ENCODE peak calls at places on chromosomes 1 and 21, in five cellular contexts. X is hepatocyte, G is ovary, W is progenitor cell of endocrine pancreas, O is kidney. V is an unnamed sample.

GRCh38 chr1:181310560-181310959 is 172.8 kb upstream of the CACNA1E start:
- DNase-seq in W (no peak), O (no peak), X (no peak), G (no peak), V (no peak)

GRCh38 chr1:92790867-92791266 is 6.0 kb upstream of the EVI5 start:
- DNase-seq in X (no peak), G (no peak), O (no peak), W (no peak), V (no peak)

GRCh38 chr1:203378529-203379271 is 27.8 kb upstream of the FMOD start:
- DNase-seq in O (no peak), W (no peak), G (peak), X (peak), V (no peak)

GRCh38 chr1:236066828-236067386 is 2.0 kb upstream of the NID1 start:
- DNase-seq in X (no peak), W (no peak), O (no peak), G (no peak), V (no peak)

GRCh38 chr1:1150100-1150499 is 23.6 kb upstream of the TTLL10 start:
- DNase-seq in X (peak), G (no peak), O (no peak), W (no peak), V (no peak)

GRCh38 chr1:239274242-239274830 is 112.0 kb upstream of the CHRM3 start:
- DNase-seq in X (no peak), G (no peak), W (no peak), O (no peak), V (no peak)

GRCh38 chr1:180680558-180681144 is 48.8 kb downstream of the XPR1 start:
- DNase-seq in O (no peak), W (no peak), X (no peak), G (no peak), V (no peak)

GRCh38 chr1:26197301-26197700 is 6.9 kb downstream of the CATSPER4 start:
- DNase-seq in X (no peak), G (no peak), W (no peak), O (no peak), V (no peak)

GRCh38 chr1:39625462-39626273 is 13.8 kb downstream of the HEYL start:
- DNase-seq in W (no peak), O (peak), X (peak), G (peak), V (peak)

GRCh38 chr1:46969014-46969619 is 27.8 kb upstream of the CYP4A11 start:
- DNase-seq in W (no peak), O (no peak), X (no peak), G (no peak), V (no peak)
- TF ChIP-seq CTCF in W (peak), O (peak), X (no peak), G (no peak), V (peak)

GRCh38 chr1:154747380-154747779 is 122.7 kb downstream of the KCNN3 start:
- DNase-seq in W (no peak), O (no peak), G (no peak), X (no peak), V (no peak)

GRCh38 chr1:154750681-154751665 is 119.1 kb downstream of the KCNN3 start:
- DNase-seq in X (no peak), W (no peak), G (no peak), O (no peak), V (peak)

GRCh38 chr1:154746620-154747299 is 123.3 kb downstream of the KCNN3 start:
- DNase-seq in W (no peak), G (no peak), O (no peak), X (no peak), V (no peak)

GRCh38 chr1:154747841-154748766 is 122.0 kb downstream of the KCNN3 start:
- DNase-seq in G (no peak), X (peak), O (no peak), W (no peak), V (peak)

DNA sequence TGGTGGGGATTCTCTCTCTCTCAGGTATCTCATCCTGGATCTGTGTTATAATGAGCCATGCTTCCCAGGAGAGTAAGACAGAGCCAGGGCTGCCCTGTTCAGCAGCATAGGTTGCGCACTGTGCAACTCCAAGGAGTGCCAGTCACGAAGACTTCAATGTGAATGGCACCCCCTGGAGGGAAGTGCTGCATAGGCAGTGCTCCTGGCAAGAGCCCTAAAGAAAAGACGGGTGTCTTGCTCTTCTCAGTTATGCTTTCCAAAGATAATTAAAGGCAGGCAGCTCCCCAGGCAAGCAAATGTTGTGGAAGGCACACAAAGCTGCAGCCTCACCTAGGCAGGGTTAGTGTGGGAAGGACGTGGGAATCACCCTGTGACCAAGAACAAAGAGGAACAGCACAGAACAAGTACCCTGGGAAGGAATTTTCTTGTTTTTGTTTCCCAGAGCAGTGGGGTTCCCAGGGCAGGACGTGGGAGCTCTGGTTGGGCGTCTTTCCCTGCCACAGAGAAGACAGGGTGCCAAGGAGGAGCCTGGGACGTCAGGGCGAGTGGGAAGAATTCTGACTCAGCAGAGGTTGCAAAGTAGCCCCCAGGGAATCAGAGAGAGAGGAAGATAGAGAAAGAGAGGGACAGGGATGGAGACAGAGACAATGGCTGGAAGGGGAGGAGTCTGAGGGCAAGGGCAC is 120.9 kb downstream of the KCNN3 start:
- DNase-seq in X (no peak), G (no peak), O (no peak), W (no peak), V (no peak)
- TF ChIP-seq CTCF in X (no peak), G (no peak), O (no peak), W (peak), V (no peak)

GRCh38 chr1:197481101-197481500 is 213.0 kb downstream of the CRB1 start:
- DNase-seq in X (no peak), G (no peak), O (no peak), W (no peak), V (no peak)

GRCh38 chr1:197486948-197487347 is 218.9 kb downstream of the CRB1 start:
- DNase-seq in W (no peak), O (no peak), X (peak), G (no peak), V (no peak)

GRCh38 chr1:197485790-197486189 is 217.7 kb downstream of the CRB1 start:
- DNase-seq in W (no peak), G (no peak), X (peak), O (no peak), V (no peak)
- TF ChIP-seq CTCF in W (no peak), G (no peak), X (no peak), O (no peak), V (no peak)

DNA sequence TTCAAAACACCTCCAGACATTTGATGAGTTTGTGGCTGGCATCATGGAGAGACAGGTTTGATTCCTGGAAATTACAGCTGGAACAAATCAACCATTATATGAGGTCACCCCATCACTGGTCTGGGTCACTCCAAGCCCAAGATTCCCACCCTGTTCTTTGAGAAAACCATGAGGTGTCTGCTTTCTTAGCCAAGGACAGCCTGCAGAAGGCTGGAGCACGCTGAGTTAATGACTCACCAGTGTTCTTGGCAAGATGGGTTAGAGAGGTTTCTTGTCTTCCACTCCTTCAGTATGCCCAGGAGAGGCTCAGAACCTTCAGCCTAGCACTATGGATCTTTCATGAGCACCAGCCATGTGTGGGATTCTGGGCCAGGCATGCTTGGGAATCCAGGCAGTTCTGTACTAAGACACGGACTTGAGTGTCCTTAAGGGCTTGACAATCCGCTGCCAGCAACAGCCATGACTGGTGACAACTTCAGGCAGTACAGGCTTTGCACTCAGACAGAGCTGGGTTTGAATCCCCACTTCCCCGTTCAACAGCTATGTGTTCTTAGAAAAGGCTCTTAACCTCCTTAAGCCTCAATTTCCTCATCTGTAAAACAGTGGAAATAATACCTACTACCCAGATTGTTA is 43.9 kb downstream of the GRHL3 start:
- DNase-seq in X (peak), O (no peak), W (no peak), G (no peak), V (no peak)
- TF ChIP-seq CTCF in X (no peak), O (no peak), W (no peak), G (no peak), V (no peak)

GRCh38 chr1:27959792-27960603 is at the start of gene XKR8:
- DNase-seq in O (peak), G (peak), X (peak), W (peak), V (peak)
- TF ChIP-seq CTCF in O (peak), G (peak), X (peak), W (peak), V (peak)

GRCh38 chr21:45403825-45404725 is 890 bp upstream of the COL18A1 start:
- DNase-seq in G (peak), O (peak), X (peak), W (no peak), V (no peak)

GRCh38 chr21:45405819-45406762 is 1.1 kb downstream of the COL18A1 start:
- DNase-seq in O (peak), G (peak), W (no peak), X (peak), V (no peak)

GRCh38 chr21:45403133-45403824 is 1.7 kb upstream of the COL18A1 start:
- DNase-seq in G (peak), W (no peak), O (peak), X (no peak), V (no peak)

GRCh38 chr21:45405271-45405818 is 380 bp downstream of the COL18A1 start:
- DNase-seq in W (no peak), O (peak), G (peak), X (peak), V (no peak)

DNA sequence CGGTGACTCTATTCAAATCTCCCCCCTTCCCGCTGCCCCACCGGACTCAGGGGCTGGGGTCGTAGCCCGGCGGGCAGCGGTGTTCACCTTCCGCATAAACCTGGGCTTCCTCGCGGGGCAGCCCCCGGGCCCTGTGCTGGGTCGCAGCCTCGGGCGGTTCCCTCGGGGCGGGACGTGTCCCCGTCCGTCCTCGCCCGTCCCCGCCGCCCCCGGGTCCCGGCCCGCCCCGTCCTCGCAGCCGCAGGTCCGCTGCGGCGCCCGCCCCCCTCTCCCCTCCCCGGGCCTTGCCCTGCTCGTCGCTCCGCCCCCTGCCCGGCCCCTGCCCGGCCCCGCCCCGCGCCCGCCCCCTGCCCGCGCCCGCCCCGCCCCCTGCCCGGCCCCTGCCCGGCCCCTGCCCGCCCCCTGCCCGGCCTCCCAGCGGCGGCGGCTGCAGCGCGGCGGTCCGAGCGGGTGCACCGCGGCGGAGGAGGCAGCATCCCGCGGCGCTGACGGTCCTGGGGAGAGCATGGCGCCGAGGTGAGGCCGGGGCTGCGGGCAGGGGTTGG is at the start of gene COL18A1:
- DNase-seq in X (peak), W (no peak), G (peak), O (peak), V (peak)
- TF ChIP-seq CTCF in X (no peak), W (no peak), G (no peak), O (no peak), V (no peak)

V was measured in glutamatergic neuron.